ENCODE peak calls at places on chromosomes 5 and 9, in five cellular contexts. G is ovary, K is lung, X is lower lobe of right lung, F is right cardiac atrium. S is an unnamed sample.

GRCh38 chr9:35871514-35871913 is 1.3 kb upstream of the OR13J1 start:
- DNase-seq in K (peak; percentile 29), X (no peak), F (no peak), G (no peak), S (no peak)

GRCh38 chr9:108099854-108100253 is 610.3 kb upstream of the KLF4 start:
- DNase-seq in K (no peak), X (no peak), G (no peak), F (no peak), S (no peak)

GRCh38 chr5:180027449-180028089 is 44.0 kb downstream of the RNF130 start:
- DNase-seq in G (no peak), X (no peak), K (no peak), F (no peak), S (no peak)

GRCh38 chr5:78361226-78361993 is 993 bp downstream of the SCAMP1 start:
- DNase-seq in X (no peak), G (peak; percentile 40), F (peak; percentile 72), K (peak; percentile 49), S (peak; percentile 39)

GRCh38 chr9:126676685-126677143 is 63.0 kb downstream of the LMX1B start:
- DNase-seq in F (no peak), K (no peak), G (no peak), X (no peak), S (no peak)

GRCh38 chr5:143322931-143323330 is 80.6 kb downstream of the NR3C1 start:
- DNase-seq in K (no peak), F (no peak), G (no peak), X (no peak), S (no peak)

GRCh38 chr9:124054671-124055212 is 43.2 kb downstream of the LHX2 start:
- DNase-seq in X (no peak), G (no peak), F (peak; percentile 61), K (no peak), S (no peak)

GRCh38 chr9:94639045-94639995 is at the start of gene FBP1:
- DNase-seq in X (peak; percentile 92), G (peak; percentile 34), K (peak; percentile 77), F (peak; percentile 80), S (peak; percentile 83)

GRCh38 chr5:124512236-124512635 is 234.2 kb downstream of the ZNF608 start:
- DNase-seq in X (no peak), F (peak; percentile 80), G (no peak), K (no peak), S (no peak)

GRCh38 chr9:135588886-135589595 is 27.5 kb downstream of the PAEP start:
- DNase-seq in X (no peak), F (no peak), K (no peak), G (no peak), S (no peak)

GRCh38 chr5:58405175-58405574 is 54.7 kb downstream of the PLK2 start:
- DNase-seq in K (no peak), X (no peak), G (no peak), F (no peak), S (no peak)

GRCh38 chr5:73307645-73308346 is 134.8 kb downstream of the TMEM174 start:
- DNase-seq in G (no peak), K (no peak), F (no peak), X (no peak), S (no peak)

GRCh38 chr5:91318727-91319126 is 64.4 kb downstream of the ARRDC3 start:
- DNase-seq in X (peak; percentile 14), K (no peak), F (no peak), G (no peak), S (no peak)

GRCh38 chr5:136143763-136144162 is 11.1 kb downstream of the SMAD5 start:
- DNase-seq in K (no peak), G (no peak), X (no peak), F (no peak), S (no peak)

GRCh38 chr5:42781584-42781983 is 25.0 kb downstream of the CCDC152 start:
- DNase-seq in X (no peak), K (no peak), F (no peak), G (no peak), S (no peak)

GRCh38 chr5:41445937-41446563 is 64.4 kb downstream of the PLCXD3 start:
- DNase-seq in F (peak; percentile 57), X (no peak), G (no peak), K (no peak), S (no peak)

GRCh38 chr5:137312060-137312459 is 187.1 kb downstream of the SPOCK1 start:
- DNase-seq in G (no peak), F (no peak), K (no peak), X (no peak), S (no peak)

GRCh38 chr9:89562186-89562814 is 42.5 kb upstream of the GADD45G start:
- DNase-seq in F (no peak), X (no peak), K (no peak), G (no peak), S (no peak)

GRCh38 chr9:935348-935965 is 41.0 kb upstream of the DMRT3 start:
- DNase-seq in G (no peak), K (peak; percentile 49), X (no peak), F (no peak), S (no peak)

GRCh38 chr9:110599468-110599867 is 19.9 kb upstream of the SVEP1 start:
- DNase-seq in K (no peak), X (no peak), F (no peak), G (no peak), S (no peak)

GRCh38 chr5:60340965-60341471 is 358.9 kb downstream of the DEPDC1B start:
- DNase-seq in K (no peak), X (no peak), F (no peak), G (no peak), S (no peak)

GRCh38 chr9:99748690-99749089 is 73.0 kb upstream of the NR4A3 start:
- DNase-seq in G (no peak), K (no peak), X (no peak), F (no peak), S (no peak)

GRCh38 chr9:97705354-97705950 is 8.3 kb upstream of the XPA start:
- DNase-seq in G (no peak), K (no peak), X (no peak), F (no peak), S (no peak)

GRCh38 chr5:172594867-172595466 is 46.1 kb upstream of the NEURL1B start:
- DNase-seq in F (no peak), K (no peak), X (no peak), G (peak; percentile 5), S (no peak)

GRCh38 chr9:127971357-127972315 is 9.2 kb downstream of the EEIG1 start:
- DNase-seq in K (no peak), G (peak; percentile 46), F (peak; percentile 62), X (peak; percentile 44), S (peak; percentile 49)

GRCh38 chr9:127755558-127756060 is 20.5 kb upstream of the TOR2A start:
- DNase-seq in F (peak; percentile 1), G (no peak), X (no peak), K (no peak), S (no peak)

GRCh38 chr5:180209137-180209581 is at the start of gene RASGEF1C:
- DNase-seq in X (peak; percentile 71), F (peak; percentile 84), G (peak; percentile 71), K (peak; percentile 43), S (no peak)

GRCh38 chr5:1161832-1162229 is 39.6 kb upstream of the SLC6A19 start:
- DNase-seq in G (no peak), X (peak; percentile 62), F (peak; percentile 84), K (peak; percentile 48), S (peak; percentile 56)

GRCh38 chr5:96067902-96068614 is 106.4 kb upstream of the ELL2 start:
- DNase-seq in G (no peak), K (no peak), X (no peak), F (no peak), S (peak; percentile 5)

GRCh38 chr5:136730426-136730825 is 365.1 kb upstream of the TRPC7 start:
- DNase-seq in G (no peak), X (no peak), K (no peak), F (no peak), S (no peak)

GRCh38 chr5:36722913-36723312 is 116.5 kb downstream of the SLC1A3 start:
- DNase-seq in X (no peak), G (no peak), F (no peak), K (no peak), S (no peak)

GRCh38 chr5:149404746-149405549 is 25.9 kb upstream of the IL17B start:
- DNase-seq in X (no peak), K (no peak), G (peak; percentile 37), F (no peak), S (no peak)
- H3K4me3 ChIP-seq in X (no peak overlapping the region), K (no peak overlapping the region), G (no peak overlapping the region), F (no peak overlapping the region), S (no peak overlapping the region)

GRCh38 chr5:39422886-39423285 is 1.9 kb downstream of the DAB2 start:
- DNase-seq in G (no peak), X (no peak), K (no peak), F (no peak), S (no peak)

GRCh38 chr5:39420482-39421145 is 4.2 kb downstream of the DAB2 start:
- DNase-seq in F (peak; percentile 89), X (peak; percentile 72), K (peak; percentile 72), G (peak; percentile 59), S (no peak)

GRCh38 chr5:39422036-39422606 is 2.7 kb downstream of the DAB2 start:
- DNase-seq in F (no peak), K (no peak), X (no peak), G (no peak), S (no peak)

GRCh38 chr5:39424751-39425524 is at the start of gene DAB2:
- DNase-seq in F (peak; percentile 94), K (peak; percentile 79), G (peak; percentile 82), X (peak; percentile 90), S (peak; percentile 80)

GRCh38 chr5:39423331-39423751 is 1.4 kb downstream of the DAB2 start:
- DNase-seq in F (no peak), X (no peak), K (no peak), G (no peak), S (no peak)
- H3K4me3 ChIP-seq in F (peak overlapping the region; percentile 76), X (peak overlapping the region; percentile 69), K (peak overlapping the region; percentile 53), G (peak overlapping the region; percentile 68), S (peak overlapping the region; percentile 27)

GRCh38 chr9:38272710-38273109 is 119.8 kb upstream of the ALDH1B1 start:
- DNase-seq in G (no peak), F (no peak), X (no peak), K (no peak), S (no peak)
- H3K4me3 ChIP-seq in G (no peak overlapping the region), F (no peak overlapping the region), X (no peak overlapping the region), K (no peak overlapping the region), S (no peak overlapping the region)

GRCh38 chr5:141403387-141403786 is 809 bp downstream of the PCDHGA9 start:
- DNase-seq in G (no peak), F (no peak), X (no peak), K (no peak), S (no peak)
- H3K4me3 ChIP-seq in G (no peak overlapping the region), F (peak overlapping the region; percentile 40), X (peak overlapping the region; percentile 32), K (no peak overlapping the region), S (no peak overlapping the region)

DNA sequence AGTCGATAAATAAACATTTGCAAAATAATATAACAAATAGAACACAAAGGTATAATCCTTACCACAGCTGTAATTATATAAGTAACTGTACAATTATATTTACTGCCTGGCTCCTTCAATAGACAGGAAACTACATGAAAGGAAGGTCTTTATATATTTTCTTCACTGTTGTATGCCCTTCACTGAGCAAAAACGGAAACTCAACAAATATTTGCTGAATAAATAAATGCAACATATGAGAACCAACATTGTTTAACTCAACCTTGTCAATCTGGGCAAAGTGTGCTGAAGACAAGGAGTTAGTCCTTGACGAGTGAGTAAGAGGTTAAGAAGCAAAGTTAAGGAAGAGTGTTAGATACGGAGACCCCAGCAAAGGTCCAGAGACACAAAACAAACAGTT is 22.6 kb downstream of the PSMD5 start:
- DNase-seq in F (no peak), K (no peak), G (no peak), X (no peak), S (no peak)
- H3K4me3 ChIP-seq in F (no peak overlapping the region), K (no peak overlapping the region), G (no peak overlapping the region), X (no peak overlapping the region), S (no peak overlapping the region)

S was measured in mucosa of descending colon.